ENCODE peak calls at places on chromosomes 3 and 15, in five cellular contexts. Q is A549, Z is uterus, S is Peyer's patch, D is GM12891. E is an unnamed sample.

GRCh38 chr3:187296058-187296457 is 4.5 kb upstream of the MASP1 start:
- DNase-seq in D (no peak), Q (no peak), S (no peak), Z (no peak), E (no peak)

GRCh38 chr3:144051211-144051610 is 79.6 kb downstream of the DIPK2A start:
- DNase-seq in Q (no peak), Z (no peak), S (no peak), D (no peak), E (no peak)

GRCh38 chr15:96329403-96329981 is 1.0 kb upstream of the NR2F2 start:
- DNase-seq in Z (peak), S (no peak), D (no peak), Q (peak), E (no peak)

GRCh38 chr15:48330045-48330840 is 986 bp upstream of the DUT start:
- DNase-seq in Q (no peak), S (no peak), D (no peak), Z (no peak), E (no peak)

GRCh38 chr3:178198329-178198728 is 337.9 kb upstream of the KCNMB2 start:
- DNase-seq in Q (no peak), S (no peak), D (no peak), Z (no peak), E (no peak)

GRCh38 chr3:84738101-84738500 is 220.7 kb upstream of the CADM2 start:
- DNase-seq in D (no peak), Z (no peak), Q (no peak), S (no peak), E (no peak)

GRCh38 chr15:63088532-63089245 is 33.0 kb upstream of the LACTB start:
- DNase-seq in Q (peak), Z (no peak), D (no peak), S (no peak), E (no peak)

GRCh38 chr15:38217788-38218609 is 34.6 kb upstream of the SPRED1 start:
- DNase-seq in Z (no peak), D (no peak), S (no peak), Q (no peak), E (no peak)

GRCh38 chr15:36841154-36841553 is 259.2 kb downstream of the MEIS2 start:
- DNase-seq in D (no peak), S (no peak), Z (no peak), Q (no peak), E (no peak)

GRCh38 chr3:198079771-198080520 is 119.9 kb downstream of the LMLN start:
- DNase-seq in Z (peak), S (no peak), Q (peak), D (no peak), E (no peak)

GRCh38 chr15:55990516-55990915 is 2.9 kb downstream of the NEDD4 start:
- DNase-seq in S (no peak), D (no peak), Q (no peak), Z (no peak), E (no peak)

GRCh38 chr3:128969993-128970740 is 23.7 kb downstream of the CFAP92 start:
- DNase-seq in D (no peak), S (peak), Q (peak), Z (peak), E (no peak)

GRCh38 chr3:129940086-129940485 is 34.4 kb upstream of the TRH start:
- DNase-seq in D (no peak), Z (no peak), S (peak), Q (no peak), E (no peak)

GRCh38 chr3:187994221-187995085 is 159.5 kb upstream of the LPP start:
- DNase-seq in Q (no peak), Z (no peak), S (no peak), D (no peak), E (no peak)

GRCh38 chr15:44015555-44015954 is 179.5 kb downstream of the FRMD5 start:
- DNase-seq in Z (no peak), Q (no peak), S (no peak), D (no peak), E (no peak)

GRCh38 chr3:152595975-152596832 is 238.7 kb upstream of the P2RY1 start:
- DNase-seq in S (peak), Q (no peak), Z (peak), D (peak), E (peak)

GRCh38 chr15:28060005-28060404 is 39.1 kb downstream of the OCA2 start:
- DNase-seq in Z (no peak), Q (no peak), D (no peak), S (no peak), E (no peak)

GRCh38 chr3:104526901-104527401 is 839.8 kb upstream of the ALCAM start:
- DNase-seq in D (no peak), S (no peak), Z (no peak), Q (no peak), E (no peak)

GRCh38 chr15:78565097-78565950 is at the start of gene CHRNA5:
- DNase-seq in Q (peak), D (peak), S (peak), Z (peak), E (peak)
- TF ChIP-seq POLR2A in Q (peak), D (no peak), S (no peak), Z (peak), E (no peak)

GRCh38 chr3:12484198-12484982 is at the start of gene TSEN2:
- DNase-seq in D (peak), S (peak), Q (peak), Z (peak), E (peak)
- TF ChIP-seq POLR2A in D (peak), S (peak), Q (peak), Z (peak), E (peak)

DNA sequence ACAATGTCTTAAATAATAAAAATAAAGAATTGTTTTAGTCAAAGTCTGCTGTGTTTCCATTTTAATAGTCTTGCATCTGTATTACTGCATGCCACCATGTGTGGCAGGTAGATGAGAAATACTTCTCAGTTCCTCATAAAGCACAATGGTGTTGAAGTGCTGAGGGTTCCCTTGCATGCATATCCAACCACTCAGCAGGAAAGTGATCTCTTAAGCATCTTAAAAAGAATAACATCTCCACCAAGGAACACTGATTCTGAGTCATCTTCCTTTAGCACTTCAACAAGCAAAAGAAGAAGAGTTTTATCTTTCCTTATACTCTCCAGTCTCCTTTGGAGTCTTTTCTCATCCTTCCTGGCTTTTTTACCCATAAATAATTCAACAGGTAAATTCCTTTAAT is 602.0 kb downstream of the TBL1XR1 start:
- DNase-seq in Q (no peak), S (no peak), Z (no peak), D (no peak), E (no peak)
- TF ChIP-seq POLR2A in Q (no peak), S (no peak), Z (no peak), D (no peak), E (no peak)

GRCh38 chr3:133366921-133367320 is 32.9 kb upstream of the BFSP2 start:
- DNase-seq in D (no peak), Q (no peak), Z (no peak), S (no peak), E (no peak)
- TF ChIP-seq POLR2A in D (no peak), Q (no peak), Z (no peak), S (no peak), E (no peak)

GRCh38 chr3:16338124-16338523 is 73.1 kb downstream of the OXNAD1 start:
- DNase-seq in D (peak), Z (no peak), S (peak), Q (no peak), E (no peak)
- TF ChIP-seq POLR2A in D (no peak), Z (no peak), S (no peak), Q (no peak), E (no peak)

GRCh38 chr15:75200391-75200764 is 1.3 kb upstream of the C15orf39 start:
- DNase-seq in Z (no peak), S (no peak), Q (no peak), D (no peak), E (no peak)

GRCh38 chr15:75202251-75203016 is 752 bp downstream of the C15orf39 start:
- DNase-seq in Q (peak), Z (peak), S (peak), D (peak), E (peak)

GRCh38 chr15:75199347-75199976 is 2.2 kb upstream of the C15orf39 start:
- DNase-seq in S (no peak), Q (no peak), D (no peak), Z (no peak), E (no peak)

GRCh38 chr15:75201609-75202250 is at the start of gene C15orf39:
- DNase-seq in Q (peak), Z (peak), D (peak), S (peak), E (peak)

DNA sequence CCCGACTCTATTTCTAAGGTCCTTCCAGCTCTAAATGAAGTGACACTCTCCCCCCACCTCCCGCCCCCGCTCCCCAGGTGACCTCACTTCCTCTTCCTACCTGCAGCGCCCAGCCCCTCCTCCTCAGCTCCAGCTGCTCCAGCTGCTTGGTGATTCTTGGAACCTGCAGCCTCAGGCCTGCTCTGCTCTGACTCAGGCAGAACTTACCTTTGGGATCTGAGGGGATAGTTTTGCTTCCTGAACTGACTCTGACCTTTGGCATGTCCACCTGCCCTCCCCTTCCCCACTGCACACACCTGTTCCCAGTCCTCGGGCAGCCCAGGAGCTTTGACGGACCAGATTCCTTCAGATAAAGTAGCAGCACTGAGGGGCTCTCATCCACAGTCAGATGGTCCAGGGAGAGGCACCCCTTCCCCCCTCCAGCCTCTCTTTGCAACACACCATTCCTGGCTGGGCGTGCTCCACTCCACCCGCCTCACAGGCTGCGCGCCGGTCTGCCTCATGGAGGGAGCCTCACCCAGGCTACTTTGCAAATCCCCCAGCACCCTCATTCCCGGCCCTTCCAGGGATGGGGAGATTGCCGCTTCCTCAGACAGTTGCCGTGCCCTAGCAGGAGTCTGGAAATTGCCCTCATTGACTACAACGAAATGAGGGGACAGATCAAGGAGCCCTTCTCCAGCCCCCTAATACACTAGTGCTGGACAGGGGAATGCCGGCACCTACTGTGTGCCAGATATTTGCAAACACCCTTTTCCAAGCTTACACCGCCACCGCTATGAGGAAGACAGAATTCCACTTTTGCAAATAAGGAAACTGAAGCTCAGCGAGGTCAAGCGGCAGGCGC is 695 bp upstream of the C15orf39 start:
- DNase-seq in Q (no peak), D (no peak), S (peak), Z (peak), E (peak)
- TF ChIP-seq POLR2A in Q (no peak), D (no peak), S (peak), Z (no peak), E (no peak)